ENCODE peak calls at places on chromosomes 11 and 22, in seven cellular contexts. J, C, U, H, S, G and Q are unnamed samples. For H3K36me3 and H3K4me1, the result is how much of the 10 kb centered on the place peaks cover.

GRCh38 chr11:112134473-112134872 is 29.4 kb downstream of the IL18 start:
- DNase-seq in H (no peak), U (no peak), J (no peak), G (no peak), C (no peak), S (no peak), Q (no peak)

GRCh38 chr11:112863304-112863703 is 97.9 kb upstream of the NCAM1 start:
- DNase-seq in S (no peak), J (no peak), G (no peak), H (no peak), C (no peak), U (no peak), Q (no peak)

GRCh38 chr11:64358907-64359711 is at the start of gene RPS6KA4:
- DNase-seq in G (peak), U (peak), J (peak), C (peak), S (peak), H (peak), Q (peak)

GRCh38 chr22:48886604-48887393 is 940.9 kb downstream of the BRD1 start:
- DNase-seq in H (no peak), S (no peak), G (no peak), J (peak), U (no peak), C (no peak), Q (no peak)

GRCh38 chr22:24117942-24118341 is 63.3 kb upstream of the SUSD2 start:
- DNase-seq in C (peak), J (peak), G (no peak), U (no peak), S (no peak), H (peak), Q (no peak)

GRCh38 chr11:64084962-64085710 is 49.4 kb downstream of the FLRT1 start:
- DNase-seq in G (no peak), J (no peak), S (peak), U (no peak), C (no peak), H (no peak), Q (no peak)

GRCh38 chr11:67265633-67266423 is 445 bp upstream of the GRK2 start:
- DNase-seq in H (peak), S (peak), C (peak), U (peak), J (peak), G (peak), Q (peak)

GRCh38 chr11:33507967-33508366 is 192.7 kb downstream of the C11orf91 start:
- DNase-seq in S (peak), J (peak), U (peak), G (no peak), H (peak), C (peak), Q (peak)

GRCh38 chr22:17077255-17077654 is 7.5 kb upstream of the IL17RA start:
- DNase-seq in C (no peak), U (peak), J (no peak), H (no peak), G (no peak), S (no peak), Q (no peak)

GRCh38 chr11:62508336-62509058 is 38.1 kb downstream of the AHNAK start:
- DNase-seq in H (peak), G (peak), J (peak), U (peak), S (peak), C (peak), Q (peak)

DNA sequence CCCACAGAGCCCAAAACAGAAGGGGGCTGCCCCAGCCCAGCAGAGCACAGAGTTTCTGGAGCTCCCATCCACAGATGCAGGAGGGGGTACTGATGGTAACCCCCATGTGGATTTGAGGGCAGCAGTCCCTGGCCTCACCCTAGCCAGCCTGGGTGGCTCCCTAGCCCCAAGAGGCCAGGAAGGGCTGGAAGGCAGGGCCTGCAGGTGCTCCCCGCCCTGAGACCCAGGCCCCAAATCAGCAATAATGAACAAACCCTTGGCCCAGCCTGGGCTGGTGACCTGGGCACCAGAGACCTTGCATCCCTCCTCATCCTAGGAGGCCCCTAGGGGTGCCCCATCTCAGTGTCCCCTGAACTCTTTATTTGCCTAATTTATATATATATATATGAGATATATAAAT is 61.6 kb downstream of the MORC2 start:
- DNase-seq in J (no peak), G (no peak), C (no peak), H (no peak), S (no peak), U (no peak), Q (no peak)
- H3K36me3 ChIP-seq in J (under half), G (under half), C (under half), H (under half), S (under half), U (under half), Q (under half)

DNA sequence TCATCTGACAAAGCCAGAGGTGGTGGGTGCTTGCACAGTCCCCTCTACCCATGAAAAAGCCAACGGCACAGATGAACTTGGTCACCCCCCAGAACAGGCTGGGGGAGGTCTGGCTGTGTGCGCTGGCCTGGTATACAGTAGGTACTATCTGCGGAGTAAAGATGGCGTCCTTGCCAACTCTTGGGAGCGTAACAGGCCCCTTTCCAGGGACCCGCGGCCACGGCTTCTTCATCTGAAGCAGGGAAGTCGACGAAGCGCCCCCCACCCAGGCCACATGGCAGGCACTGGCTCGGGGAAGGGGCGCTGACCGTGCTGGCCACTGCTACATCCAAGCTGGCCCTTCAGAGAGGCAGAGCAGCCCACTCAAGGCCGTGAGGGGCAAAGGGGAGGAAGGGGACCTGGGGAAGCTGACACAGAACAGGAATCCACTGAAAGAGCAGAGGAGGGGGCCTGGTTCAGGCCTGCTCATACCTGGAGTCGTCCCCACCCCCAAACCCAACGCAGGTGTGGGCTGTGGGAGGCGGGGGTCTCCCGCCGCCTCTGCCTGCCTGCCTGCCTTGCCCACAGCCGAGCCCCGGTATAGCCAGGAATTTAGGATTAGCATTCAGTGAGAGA is 75.7 kb downstream of the CELSR1 start:
- DNase-seq in G (no peak), H (no peak), S (no peak), C (no peak), U (no peak), J (no peak), Q (no peak)
- H3K27ac ChIP-seq in G (no peak), H (no peak), S (peak), C (no peak), U (no peak), J (no peak), Q (no peak)

GRCh38 chr22:31223786-31224191 is 11.7 kb downstream of the LIMK2 start:
- DNase-seq in C (no peak), J (no peak), U (no peak), H (no peak), G (no peak), S (no peak), Q (peak)

GRCh38 chr22:31218565-31219262 is 6.6 kb downstream of the LIMK2 start:
- DNase-seq in C (no peak), U (no peak), J (no peak), H (peak), G (no peak), S (no peak), Q (no peak)

GRCh38 chr22:31217890-31218287 is 5.8 kb downstream of the LIMK2 start:
- DNase-seq in H (no peak), J (no peak), U (no peak), S (no peak), C (no peak), G (no peak), Q (no peak)

GRCh38 chr22:31221084-31221483 is 9.0 kb downstream of the LIMK2 start:
- DNase-seq in J (no peak), C (no peak), U (no peak), H (no peak), S (no peak), G (no peak), Q (no peak)
- H3K4me1 ChIP-seq in J (under half), C (under half), U (under half), H (half or more), S (under half), G (half or more), Q (half or more)

GRCh38 chr11:75574698-75575265 is 12.7 kb downstream of the SERPINH1 start:
- DNase-seq in C (no peak), U (no peak), S (no peak), J (peak), G (no peak), H (no peak), Q (peak)

GRCh38 chr11:75572744-75573143 is 10.7 kb downstream of the SERPINH1 start:
- DNase-seq in S (no peak), G (no peak), U (no peak), J (no peak), C (no peak), H (no peak), Q (no peak)

GRCh38 chr11:75568616-75569219 is 6.7 kb downstream of the SERPINH1 start:
- DNase-seq in H (no peak), C (no peak), G (no peak), S (no peak), J (no peak), U (no peak), Q (no peak)

GRCh38 chr11:75570559-75571139 is 8.6 kb downstream of the SERPINH1 start:
- DNase-seq in G (no peak), S (no peak), J (no peak), H (no peak), C (no peak), U (no peak), Q (no peak)

GRCh38 chr11:75571625-75572024 is 9.6 kb downstream of the SERPINH1 start:
- DNase-seq in C (no peak), U (no peak), G (no peak), J (peak), H (no peak), S (no peak), Q (no peak)
- H3K36me3 ChIP-seq in C (half or more), U (half or more), G (under half), J (half or more), H (under half), S (under half), Q (half or more)